ENCODE peak calls at places on chromosomes 7 and 10, in ten cellular contexts. J, C, W, S, T, B, N, P, M and G are unnamed samples.

GRCh38 chr10:5619366-5620211 is 46.8 kb downstream of the ASB13 start:
- DNase-seq in B (no peak), C (no peak), J (no peak), W (no peak), N (no peak), P (no peak), S (no peak), M (no peak), T (no peak), G (no peak)

GRCh38 chr10:30185916-30186315 is 126.5 kb upstream of the JCAD start:
- DNase-seq in W (no peak), J (no peak), S (peak), C (no peak), T (no peak), M (no peak), P (no peak), B (no peak), N (no peak), G (no peak)

GRCh38 chr10:121374121-121374520 is 224.1 kb downstream of the FGFR2 start:
- DNase-seq in M (no peak), J (no peak), P (no peak), T (no peak), N (no peak), W (no peak), S (no peak), C (no peak), B (no peak), G (no peak)

GRCh38 chr10:8054243-8054497 is 318 bp upstream of the GATA3 start:
- DNase-seq in B (no peak), P (no peak), T (no peak), N (no peak), M (no peak), J (no peak), C (no peak), S (no peak), W (no peak), G (no peak)

GRCh38 chr7:143384741-143385631 is 3.8 kb downstream of the ZYX start:
- DNase-seq in N (no peak), T (no peak), W (peak), J (no peak), B (no peak), S (peak), C (peak), P (no peak), M (no peak), G (no peak)

GRCh38 chr10:5888352-5888751 is 1.3 kb downstream of the ANKRD16 start:
- DNase-seq in W (no peak), J (no peak), S (peak), T (no peak), B (no peak), C (peak), M (no peak), N (no peak), P (no peak), G (no peak)

GRCh38 chr7:42662862-42663261 is 249.0 kb downstream of the C7orf25 start:
- DNase-seq in P (no peak), S (no peak), M (no peak), W (no peak), N (no peak), J (no peak), C (no peak), T (no peak), B (no peak), G (no peak)

GRCh38 chr7:128796325-128796724 is 4.6 kb downstream of the CCDC136 start:
- DNase-seq in P (no peak), C (no peak), J (no peak), M (no peak), B (no peak), N (no peak), T (no peak), S (peak), W (no peak), G (no peak)

GRCh38 chr7:32279500-32279899 is 209.3 kb upstream of the PDE1C start:
- DNase-seq in M (no peak), S (no peak), N (no peak), C (no peak), P (no peak), B (no peak), J (no peak), T (no peak), W (no peak), G (no peak)

GRCh38 chr7:26535483-26536069 is 243.9 kb downstream of the SNX10 start:
- DNase-seq in S (no peak), T (no peak), W (no peak), M (no peak), N (no peak), P (no peak), J (no peak), C (no peak), B (no peak), G (no peak)

GRCh38 chr7:23106491-23106800 is 861 bp downstream of the KLHL7 start:
- DNase-seq in B (no peak), T (no peak), C (no peak), P (no peak), S (no peak), M (peak), J (peak), N (peak), W (no peak), G (no peak)

GRCh38 chr10:77002872-77003271 is 634.7 kb downstream of the KCNMA1 start:
- DNase-seq in C (no peak), P (no peak), T (no peak), N (no peak), J (no peak), W (no peak), M (no peak), S (no peak), B (no peak), G (no peak)

GRCh38 chr10:93566435-93567276 is at the start of gene FFAR4:
- DNase-seq in S (peak), P (no peak), C (peak), N (no peak), W (peak), T (peak), J (no peak), M (no peak), B (no peak), G (no peak)

GRCh38 chr7:24665564-24666294 is 91.5 kb downstream of the GSDME start:
- DNase-seq in B (peak), W (no peak), P (no peak), J (peak), C (peak), N (peak), T (peak), M (peak), S (peak), G (peak)

GRCh38 chr7:124196519-124196918 is 163.7 kb upstream of the TMEM229A start:
- DNase-seq in S (no peak), N (no peak), T (no peak), P (no peak), W (no peak), M (no peak), J (no peak), B (no peak), C (no peak), G (no peak)

GRCh38 chr10:43209651-43210141 is 57.2 kb downstream of the RASGEF1A start:
- DNase-seq in C (peak), M (no peak), T (no peak), P (no peak), B (no peak), J (no peak), W (peak), N (no peak), S (no peak), G (no peak)

GRCh38 chr7:121016976-121017375 is 28.5 kb downstream of the CPED1 start:
- DNase-seq in C (no peak), S (peak), P (no peak), J (no peak), B (no peak), T (no peak), N (no peak), M (no peak), W (no peak), G (no peak)

GRCh38 chr10:118642228-118642627 is 46.8 kb upstream of the PRLHR start:
- DNase-seq in J (no peak), M (no peak), N (no peak), S (no peak), T (no peak), P (no peak), W (peak), B (no peak), C (no peak), G (no peak)

GRCh38 chr10:89204621-89205020 is 2.5 kb downstream of the CH25H start:
- DNase-seq in S (no peak), T (no peak), B (no peak), C (no peak), J (no peak), M (no peak), W (no peak), N (no peak), P (no peak), G (no peak)

GRCh38 chr10:99538287-99538917 is 5.7 kb downstream of the NKX2-3 start:
- DNase-seq in C (no peak), M (no peak), P (no peak), S (no peak), N (no peak), T (no peak), W (no peak), B (no peak), J (no peak), G (no peak)

GRCh38 chr7:134589491-134589941 is 40.6 kb downstream of the AKR1B15 start:
- DNase-seq in T (no peak), M (no peak), N (no peak), S (no peak), J (no peak), W (no peak), C (no peak), P (no peak), B (no peak), G (peak)

GRCh38 chr7:142104550-142105527 is 6.7 kb upstream of the MGAM2 start:
- DNase-seq in J (no peak), B (no peak), N (no peak), M (no peak), C (peak), P (no peak), W (no peak), S (peak), T (peak), G (no peak)

GRCh38 chr7:150361807-150362621 is 6.6 kb upstream of the REPIN1 start:
- DNase-seq in M (no peak), W (peak), C (peak), N (no peak), J (no peak), P (no peak), B (no peak), T (no peak), S (no peak), G (no peak)

GRCh38 chr7:76016191-76016947 is 22.0 kb upstream of the TMEM120A start:
- DNase-seq in C (no peak), S (no peak), P (no peak), W (no peak), T (no peak), J (no peak), M (no peak), B (no peak), N (no peak), G (no peak)

GRCh38 chr7:139232893-139233292 is 1.9 kb downstream of the UBN2 start:
- DNase-seq in W (no peak), J (no peak), C (no peak), M (no peak), S (peak), P (no peak), N (no peak), B (no peak), T (no peak), G (no peak)

GRCh38 chr7:1090236-1090635 is 2.3 kb downstream of the GPER1 start:
- DNase-seq in C (no peak), M (no peak), N (no peak), S (no peak), T (no peak), P (no peak), J (no peak), W (no peak), B (no peak), G (no peak)

GRCh38 chr7:69349291-69349690 is 249.0 kb upstream of the AUTS2 start:
- DNase-seq in T (no peak), W (no peak), C (no peak), N (no peak), S (no peak), J (no peak), P (no peak), B (no peak), M (no peak), G (no peak)

GRCh38 chr10:74825371-74826141 is 844 bp upstream of the KAT6B start:
- DNase-seq in T (peak), S (no peak), J (peak), M (peak), N (peak), C (peak), B (no peak), W (no peak), P (no peak), G (no peak)

GRCh38 chr10:34697366-34698247 is 117.5 kb downstream of the PARD3 start:
- DNase-seq in N (no peak), T (no peak), W (no peak), P (no peak), B (no peak), S (no peak), C (no peak), J (no peak), M (no peak), G (no peak)

GRCh38 chr7:12747687-12748306 is 60.4 kb downstream of the ARL4A start:
- DNase-seq in W (no peak), T (no peak), C (no peak), B (no peak), M (no peak), P (no peak), J (no peak), N (no peak), S (peak), G (no peak)

GRCh38 chr7:20320786-20321185 is 9.9 kb upstream of the ITGB8 start:
- DNase-seq in W (no peak), M (no peak), C (no peak), B (no peak), J (no peak), S (no peak), N (no peak), P (no peak), T (no peak), G (no peak)

GRCh38 chr7:157867685-157868305 is 531.0 kb downstream of the DNAJB6 start:
- DNase-seq in N (no peak), W (no peak), T (no peak), P (no peak), B (no peak), J (no peak), M (no peak), S (no peak), C (no peak), G (no peak)

GRCh38 chr7:46687203-46687602 is 766.1 kb upstream of the IGFBP3 start:
- DNase-seq in P (no peak), N (no peak), S (no peak), W (no peak), T (no peak), B (no peak), M (no peak), J (no peak), C (no peak), G (no peak)

GRCh38 chr7:29523728-29524127 is 39.9 kb upstream of the PRR15 start:
- DNase-seq in J (no peak), T (no peak), C (no peak), P (no peak), N (no peak), M (no peak), B (no peak), S (no peak), W (no peak), G (no peak)

GRCh38 chr10:21995557-21995956 is 8.0 kb downstream of the DNAJC1 start:
- DNase-seq in C (no peak), P (no peak), B (no peak), N (no peak), W (no peak), S (peak), M (no peak), J (no peak), T (no peak), G (no peak)

GRCh38 chr7:85103352-85103751 is 83.5 kb downstream of the SEMA3D start:
- DNase-seq in M (no peak), B (no peak), C (no peak), N (peak), W (no peak), S (peak), T (no peak), J (no peak), P (peak), G (no peak)

GRCh38 chr10:77082601-77083252 is 554.9 kb downstream of the KCNMA1 start:
- DNase-seq in B (no peak), P (no peak), T (no peak), N (no peak), W (no peak), S (no peak), M (no peak), C (no peak), J (no peak), G (no peak)

GRCh38 chr10:14736600-14737081 is 38.1 kb downstream of the FAM107B start:
- DNase-seq in J (peak), P (no peak), B (no peak), W (no peak), T (peak), N (no peak), C (peak), M (no peak), S (peak), G (no peak)
- TF ChIP-seq CTCF in J (no peak), P (no peak), B (no peak), W (no peak), T (no peak), N (no peak), C (no peak), M (no peak), S (no peak), G (no peak)

GRCh38 chr10:23204773-23205172 is 12.7 kb downstream of the PTF1A start:
- DNase-seq in N (no peak), T (no peak), P (no peak), S (no peak), M (no peak), B (no peak), C (no peak), W (no peak), J (no peak), G (no peak)
- TF ChIP-seq CTCF in N (no peak), T (no peak), P (no peak), S (no peak), M (no peak), B (no peak), C (no peak), W (no peak), J (no peak), G (no peak)

GRCh38 chr7:30770936-30771858 is at the start of gene MINDY4:
- DNase-seq in S (peak), B (peak), J (peak), P (peak), M (peak), C (peak), T (peak), N (peak), W (peak), G (no peak)
- TF ChIP-seq CTCF in S (no peak), B (no peak), J (no peak), P (no peak), M (no peak), C (no peak), T (peak), N (no peak), W (peak), G (no peak)

GRCh38 chr10:91296471-91296870 is 76.0 kb downstream of the PCGF5 start:
- DNase-seq in P (no peak), S (peak), N (no peak), W (no peak), T (no peak), M (no peak), B (no peak), J (no peak), C (no peak), G (peak)
- TF ChIP-seq CTCF in P (no peak), S (peak), N (no peak), W (no peak), T (peak), M (no peak), B (peak), J (no peak), C (no peak), G (peak)

GRCh38 chr10:110209399-110209925 is 2.1 kb downstream of the MXI1 start:
- DNase-seq in W (peak), N (peak), S (peak), B (peak), T (peak), C (peak), M (peak), P (peak), J (peak), G (peak)

GRCh38 chr10:110208614-110209398 is 1.4 kb downstream of the MXI1 start:
- DNase-seq in T (peak), C (peak), J (peak), P (peak), W (peak), S (peak), N (peak), M (peak), B (peak), G (no peak)

GRCh38 chr10:110205051-110205675 is 2.2 kb upstream of the MXI1 start:
- DNase-seq in C (no peak), J (no peak), S (no peak), P (no peak), W (no peak), B (no peak), M (no peak), T (no peak), N (no peak), G (no peak)

GRCh38 chr10:110207805-110208613 is 604 bp downstream of the MXI1 start:
- DNase-seq in W (peak), B (peak), S (peak), N (peak), P (peak), J (peak), C (peak), T (peak), M (peak), G (no peak)

GRCh38 chr10:110206988-110207804 is at the start of gene MXI1:
- DNase-seq in B (peak), W (peak), P (peak), S (peak), N (peak), C (peak), M (peak), J (peak), T (peak), G (peak)
- TF ChIP-seq CTCF in B (no peak), W (no peak), P (no peak), S (no peak), N (no peak), C (no peak), M (no peak), J (no peak), T (no peak), G (no peak)

DNA sequence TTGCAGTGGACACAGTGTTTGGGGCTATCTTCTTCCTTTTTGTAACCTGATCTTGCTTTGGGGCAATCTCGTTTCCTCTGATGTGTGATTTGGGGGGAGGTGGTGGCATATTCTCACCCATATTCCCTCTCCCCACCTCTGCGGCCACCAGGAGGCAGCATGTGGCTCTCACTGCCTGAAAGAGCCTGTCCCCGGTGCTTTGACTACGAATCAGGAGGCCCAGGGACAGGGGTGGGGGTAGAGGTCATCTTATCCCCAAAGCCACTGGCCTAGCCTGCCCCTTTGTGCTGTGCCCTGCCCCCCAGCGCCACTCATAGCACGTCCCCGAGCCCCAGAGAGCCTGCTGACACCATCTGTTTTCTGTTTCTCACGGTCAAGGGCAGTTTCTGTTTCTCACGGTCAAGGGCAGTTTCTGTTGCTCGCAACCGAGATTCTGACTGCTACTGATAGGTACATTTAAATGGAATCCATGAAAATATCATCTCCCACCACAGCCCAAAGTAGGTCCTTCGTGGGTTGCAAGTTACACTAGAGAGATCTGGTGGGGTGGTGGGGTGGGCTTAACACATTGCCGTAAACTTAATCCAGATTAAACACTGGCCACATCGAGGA is 28.2 kb downstream of the PHYH start:
- DNase-seq in T (peak), N (peak), J (peak), P (peak), S (peak), M (peak), W (peak), B (peak), C (peak), G (no peak)
- TF ChIP-seq CTCF in T (peak), N (no peak), J (peak), P (no peak), S (peak), M (no peak), W (peak), B (peak), C (no peak), G (peak)

GRCh38 chr10:96025566-96025965 is 17.8 kb upstream of the CCNJ start:
- DNase-seq in T (peak), J (peak), M (no peak), W (no peak), B (peak), P (no peak), C (no peak), N (peak), S (peak), G (no peak)
- TF ChIP-seq CTCF in T (no peak), J (peak), M (no peak), W (no peak), B (peak), P (no peak), C (no peak), N (no peak), S (peak), G (peak)